ENCODE peak calls at places on chromosomes 11 and 22, in five cellular contexts. B is prostate gland, Z is mammary epithelial cell, O is body of pancreas, Q is lung. M is an unnamed sample.

GRCh38 chr11:64844330-64845124 is at the start of gene CDC42BPG:
- DNase-seq in B (peak; percentile 90), Z (peak; percentile 87), O (peak; percentile 92), Q (peak; percentile 78), M (peak; percentile 87)

GRCh38 chr11:2444301-2445106 is at the start of the genes KCNQ1 and TRPM5:
- DNase-seq in B (peak; percentile 34), Z (no peak), O (peak; percentile 84), Q (peak; percentile 61), M (no peak)

GRCh38 chr11:134032501-134033091 is 36.3 kb upstream of the JAM3 start:
- DNase-seq in B (no peak), Z (no peak), O (no peak), Q (no peak), M (peak; percentile 74)

GRCh38 chr11:5689551-5689983 is at the start of gene TRIM22:
- DNase-seq in B (peak; percentile 38), Z (peak; percentile 75), O (peak; percentile 39), Q (peak; percentile 60), M (peak; percentile 88)

GRCh38 chr11:45193695-45194094 is 47.3 kb downstream of the PRDM11 start:
- DNase-seq in B (no peak), Z (no peak), O (no peak), Q (no peak), M (no peak)

GRCh38 chr11:27904358-27905055 is 203.4 kb downstream of the KIF18A start:
- DNase-seq in B (no peak), Z (peak; percentile 50), O (no peak), Q (no peak), M (peak; percentile 86)

GRCh38 chr11:107384136-107384535 is 73.5 kb downstream of the CWF19L2 start:
- DNase-seq in B (no peak), Z (no peak), O (no peak), Q (no peak), M (no peak)

GRCh38 chr11:28963189-28963588 is 855.0 kb downstream of the METTL15 start:
- DNase-seq in B (no peak), Z (peak; percentile 78), O (no peak), Q (no peak), M (peak; percentile 84)

GRCh38 chr11:45754261-45754709 is 50.7 kb upstream of the SLC35C1 start:
- DNase-seq in B (no peak), Z (no peak), O (peak; percentile 83), Q (peak; percentile 31), M (no peak)

GRCh38 chr11:131690362-131690761 is 319.9 kb downstream of the NTM start:
- DNase-seq in B (no peak), Z (no peak), O (no peak), Q (no peak), M (no peak)

GRCh38 chr11:118910309-118911112 is 15.2 kb downstream of the BCL9L start:
- DNase-seq in B (peak; percentile 82), Z (peak; percentile 81), O (peak; percentile 77), Q (peak; percentile 83), M (peak; percentile 98)
- H3K4me1 ChIP-seq in B (peaks cover 65% of the 10 kb centered on the region), Z (peaks cover 74% of the 10 kb centered on the region), O (peaks cover 87% of the 10 kb centered on the region), Q (peaks cover 47% of the 10 kb centered on the region), M (peaks cover 62% of the 10 kb centered on the region)

GRCh38 chr11:123183391-123184099 is 11.5 kb downstream of the CLMP start:
- DNase-seq in B (no peak), Z (peak; percentile 47), O (no peak), Q (no peak), M (peak; percentile 86)
- H3K4me1 ChIP-seq in B (no peaks in the 10 kb centered on the region), Z (peaks cover 72% of the 10 kb centered on the region), O (no peaks in the 10 kb centered on the region), Q (peaks cover 2% of the 10 kb centered on the region), M (peaks cover 97% of the 10 kb centered on the region)

GRCh38 chr22:26581769-26582168 is 8.2 kb downstream of the TPST2 start:
- DNase-seq in B (no peak), Z (no peak), O (no peak), Q (no peak), M (no peak)

GRCh38 chr22:26577081-26577480 is 12.9 kb downstream of the TPST2 start:
- DNase-seq in B (no peak), Z (no peak), O (no peak), Q (no peak), M (no peak)

GRCh38 chr22:26579331-26579886 is 10.5 kb downstream of the TPST2 start:
- DNase-seq in B (no peak), Z (no peak), O (no peak), Q (no peak), M (no peak)

GRCh38 chr22:26581026-26581425 is 8.9 kb downstream of the TPST2 start:
- DNase-seq in B (no peak), Z (no peak), O (no peak), Q (no peak), M (no peak)

GRCh38 chr22:26580240-26580962 is 9.5 kb downstream of the TPST2 start:
- DNase-seq in B (no peak), Z (no peak), O (no peak), Q (no peak), M (no peak)
- H3K4me1 ChIP-seq in B (no peaks in the 10 kb centered on the region), Z (peaks cover 9% of the 10 kb centered on the region), O (peaks cover 8% of the 10 kb centered on the region), Q (peaks cover 22% of the 10 kb centered on the region), M (peaks cover 12% of the 10 kb centered on the region)

GRCh38 chr22:35334010-35334409 is 34.3 kb downstream of the TOM1 start:
- DNase-seq in B (no peak), Z (no peak), O (no peak), Q (no peak), M (no peak)

GRCh38 chr22:35335936-35336781 is 36.5 kb downstream of the TOM1 start:
- DNase-seq in B (no peak), Z (no peak), O (peak; percentile 88), Q (no peak), M (no peak)

GRCh38 chr22:35335468-35335867 is 35.8 kb downstream of the TOM1 start:
- DNase-seq in B (no peak), Z (no peak), O (no peak), Q (no peak), M (no peak)

GRCh38 chr22:35330258-35330861 is 30.7 kb downstream of the TOM1 start:
- DNase-seq in B (peak; percentile 60), Z (no peak), O (peak; percentile 81), Q (peak; percentile 75), M (peak; percentile 92)

DNA sequence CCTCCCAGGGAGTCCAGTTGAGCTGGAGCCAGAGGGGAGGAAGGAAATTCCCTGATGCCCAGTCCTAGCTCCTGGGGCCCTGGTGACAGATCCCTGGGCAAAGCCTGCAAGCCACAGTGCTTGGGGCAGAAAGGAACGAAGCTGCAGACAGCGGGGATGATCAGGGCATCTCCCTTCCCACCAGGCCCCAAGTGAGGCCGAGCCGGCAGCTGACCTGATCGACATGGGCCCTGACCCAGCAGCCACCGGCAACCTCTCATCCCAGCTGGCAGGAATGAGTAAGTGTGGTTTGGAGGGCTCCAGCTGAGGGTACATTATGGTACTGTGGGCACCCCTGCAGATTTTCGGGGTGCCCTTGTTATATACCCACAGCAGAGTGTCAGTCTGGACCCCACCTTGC is 33.5 kb downstream of the TOM1 start:
- DNase-seq in B (no peak), Z (no peak), O (no peak), Q (no peak), M (no peak)
- H3K4me1 ChIP-seq in B (no peaks in the 10 kb centered on the region), Z (no peaks in the 10 kb centered on the region), O (peaks cover 51% of the 10 kb centered on the region), Q (peaks cover 5% of the 10 kb centered on the region), M (peaks cover 12% of the 10 kb centered on the region)

GRCh38 chr11:88363566-88364169 is 26.1 kb upstream of the CTSC start:
- DNase-seq in B (no peak), Z (peak; percentile 47), O (no peak), Q (no peak), M (peak; percentile 51)
- H3K4me1 ChIP-seq in B (no peaks in the 10 kb centered on the region), Z (peaks cover 11% of the 10 kb centered on the region), O (peaks cover 4% of the 10 kb centered on the region), Q (no peaks in the 10 kb centered on the region), M (peaks cover 7% of the 10 kb centered on the region)

DNA sequence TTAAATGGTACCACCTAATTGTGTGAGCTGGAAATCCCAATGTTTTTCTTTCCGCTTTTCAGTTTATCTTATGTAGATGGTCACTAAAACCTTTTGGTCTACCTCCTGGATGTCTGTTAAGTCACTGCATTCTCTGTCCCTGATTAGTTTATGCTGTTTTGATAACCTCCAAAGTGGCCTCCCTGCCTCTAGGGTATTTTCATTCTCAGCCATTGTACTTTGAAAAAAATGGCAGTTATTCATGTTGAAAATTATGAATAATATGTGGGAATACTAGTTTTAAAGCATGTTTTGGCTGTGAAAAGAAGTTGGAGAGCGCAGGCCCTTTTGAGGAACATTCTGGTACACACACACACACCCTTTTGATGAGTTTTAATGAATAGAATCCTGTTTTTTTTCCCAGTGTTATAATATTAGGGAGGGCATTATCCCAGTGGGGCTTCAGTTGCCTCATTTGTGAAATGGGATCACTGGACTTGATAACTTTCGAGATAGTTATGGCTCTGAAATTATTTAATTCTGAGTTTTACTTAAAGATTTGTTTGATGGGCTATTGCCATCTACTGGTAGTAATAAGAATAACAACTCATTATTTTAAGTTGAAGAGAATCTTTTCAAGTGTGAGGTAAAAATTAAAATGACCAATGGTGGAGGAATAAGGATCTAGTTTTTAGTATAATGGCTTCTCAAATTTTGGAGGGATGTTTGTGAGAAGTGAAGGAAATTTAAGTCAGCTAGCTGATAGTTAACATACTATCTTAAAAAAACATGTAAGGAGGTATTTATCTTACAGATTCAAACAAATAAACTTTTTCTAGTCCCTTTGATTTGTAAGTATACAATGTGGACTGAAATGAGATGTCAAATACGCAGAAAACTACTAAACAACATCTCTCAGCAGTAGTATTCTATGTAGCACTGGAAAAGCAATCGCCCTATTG is 3.9 kb downstream of the FDX1 start:
- DNase-seq in B (no peak), Z (peak; percentile 25), O (no peak), Q (no peak), M (peak; percentile 56)
- H3K4me1 ChIP-seq in B (no peaks in the 10 kb centered on the region), Z (peaks cover 27% of the 10 kb centered on the region), O (peaks cover 56% of the 10 kb centered on the region), Q (peaks cover 4% of the 10 kb centered on the region), M (peaks cover 26% of the 10 kb centered on the region)

GRCh38 chr22:46054878-46055158 is 77.9 kb upstream of the WNT7B start:
- DNase-seq in B (no peak), Z (no peak), O (no peak), Q (no peak), M (no peak)
- H3K4me1 ChIP-seq in B (peaks cover 49% of the 10 kb centered on the region), Z (peaks cover 82% of the 10 kb centered on the region), O (peaks cover 89% of the 10 kb centered on the region), Q (peaks cover 33% of the 10 kb centered on the region), M (peaks cover 61% of the 10 kb centered on the region)

DNA sequence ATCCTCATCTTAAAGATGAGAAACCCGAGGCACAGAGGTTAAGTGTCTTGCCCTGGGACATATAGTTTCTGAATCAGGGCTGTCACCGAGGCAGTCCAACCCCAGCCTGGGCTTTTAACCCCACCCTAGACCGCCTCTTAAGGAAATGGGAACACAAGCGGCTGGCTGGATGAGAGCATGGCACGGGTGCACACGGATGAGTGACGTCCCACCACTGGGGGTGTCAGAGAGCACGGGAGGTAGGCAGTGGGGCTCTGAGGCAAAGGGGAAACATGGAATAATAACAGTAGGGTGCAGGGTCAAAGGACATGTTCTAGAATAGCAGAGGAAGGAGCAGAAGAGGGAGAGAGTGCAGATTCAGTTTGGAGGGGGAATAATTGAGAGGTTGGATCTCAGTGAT is 22.3 kb downstream of the PPFIBP2 start:
- DNase-seq in B (no peak), Z (no peak), O (no peak), Q (no peak), M (no peak)
- H3K4me1 ChIP-seq in B (peaks cover 23% of the 10 kb centered on the region), Z (no peaks in the 10 kb centered on the region), O (peaks cover 9% of the 10 kb centered on the region), Q (peaks cover 2% of the 10 kb centered on the region), M (peaks cover 13% of the 10 kb centered on the region)

GRCh38 chr22:37224757-37225420 is 12.6 kb upstream of the SSTR3 start:
- DNase-seq in B (no peak), Z (no peak), O (no peak), Q (no peak), M (no peak)
- H3K4me1 ChIP-seq in B (no peaks in the 10 kb centered on the region), Z (peaks cover 17% of the 10 kb centered on the region), O (peaks cover 4% of the 10 kb centered on the region), Q (no peaks in the 10 kb centered on the region), M (peaks cover 16% of the 10 kb centered on the region)

M was measured in GM23248.